ENCODE peak calls at places on chromosomes 4 and X, in eight cellular contexts. I, D, K, X, N, L, F and U are unnamed samples.

GRCh38 chrX:140057001-140057411 is 91.7 kb upstream of the CXorf66 start:
- DNase-seq in D (peak), L (peak), I (peak), K (peak), F (peak), N (peak), X (peak), U (peak)

GRCh38 chr4:110615366-110616161 is 7.3 kb downstream of the PITX2 start:
- DNase-seq in F (no peak), D (no peak), L (no peak), N (no peak), X (no peak), I (no peak), K (no peak), U (no peak)

GRCh38 chr4:152972821-152973613 is 36.9 kb downstream of the FHDC1 start:
- DNase-seq in K (peak), X (peak), I (no peak), D (no peak), L (peak), N (peak), F (no peak), U (peak)

GRCh38 chr4:186827542-186827887 is 103.9 kb upstream of the FAT1 start:
- DNase-seq in L (no peak), F (no peak), D (no peak), I (no peak), X (peak), K (no peak), N (no peak), U (no peak)

GRCh38 chr4:12949719-12950118 is 534.4 kb downstream of the RAB28 start:
- DNase-seq in N (no peak), L (peak), F (no peak), K (no peak), D (no peak), I (no peak), X (no peak), U (no peak)

GRCh38 chrX:53089224-53089842 is 4.6 kb upstream of the KANTR start:
- DNase-seq in K (peak), D (no peak), I (peak), X (peak), N (peak), F (peak), L (peak), U (no peak)

GRCh38 chr4:119692001-119692400 is 63.4 kb upstream of the PDE5A start:
- DNase-seq in X (peak), D (no peak), N (peak), F (no peak), K (peak), L (no peak), I (no peak), U (no peak)

GRCh38 chrX:45479196-45479834 is 278.6 kb upstream of the DIPK2B start:
- DNase-seq in L (peak), D (no peak), I (no peak), F (no peak), K (peak), X (peak), N (peak), U (peak)

GRCh38 chr4:127997534-127998388 is 32.6 kb downstream of the ABHD18 start:
- DNase-seq in D (no peak), F (peak), I (no peak), X (peak), N (peak), K (peak), L (peak), U (peak)

GRCh38 chr4:175034986-175035705 is 117.0 kb downstream of the ADAM29 start:
- DNase-seq in D (no peak), K (no peak), I (no peak), F (no peak), N (peak), L (no peak), X (no peak), U (no peak)

GRCh38 chr4:110155632-110156031 is 42.8 kb downstream of the ELOVL6 start:
- DNase-seq in X (no peak), L (no peak), K (no peak), F (no peak), N (no peak), D (no peak), I (no peak), U (no peak)

GRCh38 chr4:32102941-32103340 is 1382.8 kb downstream of the PCDH7 start:
- DNase-seq in L (no peak), N (no peak), X (no peak), D (no peak), K (peak), F (no peak), I (no peak), U (no peak)